ENCODE peak calls at places on chromosomes 5 and 9, in six cellular contexts. One of them, this sample, is unnamed.

GRCh38 chr9:3828495-3828894 is 302.7 kb upstream of the RFX3 start:
- DNase-seq in T-helper 2 cell: no peak
- DNase-seq in RPMI7951: peak
- DNase-seq in midbrain: no peak
- DNase-seq in fibroblast of the aortic adventitia: peak
- DNase-seq in HT1080: peak
- DNase-seq in this sample: peak

GRCh38 chr9:99185904-99186303 is 35.8 kb downstream of the ALG2 start:
- DNase-seq in HT1080: no peak
- DNase-seq in T-helper 2 cell: no peak
- DNase-seq in RPMI7951: no peak
- DNase-seq in midbrain: no peak
- DNase-seq in fibroblast of the aortic adventitia: no peak
- DNase-seq in this sample: no peak

GRCh38 chr5:154086641-154087040 is 47.9 kb downstream of the MFAP3 start:
- DNase-seq in midbrain: no peak
- DNase-seq in T-helper 2 cell: no peak
- DNase-seq in HT1080: no peak
- DNase-seq in RPMI7951: peak
- DNase-seq in fibroblast of the aortic adventitia: peak
- DNase-seq in this sample: no peak

GRCh38 chr5:179766021-179766725 is 27.6 kb upstream of the LTC4S start:
- DNase-seq in HT1080: peak
- DNase-seq in T-helper 2 cell: no peak
- DNase-seq in RPMI7951: peak
- DNase-seq in fibroblast of the aortic adventitia: peak
- DNase-seq in midbrain: no peak
- DNase-seq in this sample: peak

GRCh38 chr9:89278551-89278950 is 32.4 kb upstream of the CKS2 start:
- DNase-seq in RPMI7951: no peak
- DNase-seq in T-helper 2 cell: no peak
- DNase-seq in HT1080: no peak
- DNase-seq in fibroblast of the aortic adventitia: peak
- DNase-seq in midbrain: no peak
- DNase-seq in this sample: no peak

GRCh38 chr5:141773779-141774531 is 91.9 kb upstream of the ARAP3 start:
- DNase-seq in T-helper 2 cell: no peak
- DNase-seq in midbrain: no peak
- DNase-seq in RPMI7951: no peak
- DNase-seq in HT1080: no peak
- DNase-seq in fibroblast of the aortic adventitia: no peak
- DNase-seq in this sample: no peak

GRCh38 chr9:86713456-86713855 is 233.8 kb downstream of the GAS1 start:
- DNase-seq in midbrain: no peak
- DNase-seq in T-helper 2 cell: no peak
- DNase-seq in RPMI7951: peak
- DNase-seq in fibroblast of the aortic adventitia: peak
- DNase-seq in HT1080: peak
- DNase-seq in this sample: peak

GRCh38 chr9:95821999-95822398 is 53.5 kb upstream of the ERCC6L2 start:
- DNase-seq in RPMI7951: no peak
- DNase-seq in HT1080: no peak
- DNase-seq in midbrain: no peak
- DNase-seq in fibroblast of the aortic adventitia: no peak
- DNase-seq in T-helper 2 cell: no peak
- DNase-seq in this sample: no peak

GRCh38 chr9:137465000-137465769 is 6.1 kb upstream of the NSMF start:
- DNase-seq in RPMI7951: no peak
- DNase-seq in midbrain: no peak
- DNase-seq in HT1080: no peak
- DNase-seq in T-helper 2 cell: no peak
- DNase-seq in fibroblast of the aortic adventitia: no peak
- DNase-seq in this sample: no peak

GRCh38 chr9:4324513-4324912 is 24.6 kb upstream of the GLIS3 start:
- DNase-seq in fibroblast of the aortic adventitia: peak
- DNase-seq in HT1080: peak
- DNase-seq in RPMI7951: peak
- DNase-seq in T-helper 2 cell: no peak
- DNase-seq in midbrain: no peak
- DNase-seq in this sample: peak

GRCh38 chr9:70534471-70534870 is 120.0 kb upstream of the KLF9 start:
- DNase-seq in RPMI7951: no peak
- DNase-seq in midbrain: no peak
- DNase-seq in T-helper 2 cell: no peak
- DNase-seq in HT1080: no peak
- DNase-seq in fibroblast of the aortic adventitia: peak
- DNase-seq in this sample: no peak

GRCh38 chr9:14395300-14396082 is 81.5 kb upstream of the NFIB start:
- DNase-seq in midbrain: peak
- DNase-seq in T-helper 2 cell: no peak
- DNase-seq in RPMI7951: no peak
- DNase-seq in HT1080: no peak
- DNase-seq in fibroblast of the aortic adventitia: no peak
- DNase-seq in this sample: no peak

GRCh38 chr5:154756203-154756870 is 1.2 kb downstream of the LARP1 start:
- DNase-seq in RPMI7951: peak
- DNase-seq in HT1080: peak
- DNase-seq in T-helper 2 cell: peak
- DNase-seq in fibroblast of the aortic adventitia: no peak
- DNase-seq in midbrain: no peak
- DNase-seq in this sample: peak

GRCh38 chr9:116154976-116155699 is 1.5 kb downstream of the PAPPA start:
- DNase-seq in HT1080: peak
- DNase-seq in T-helper 2 cell: no peak
- DNase-seq in fibroblast of the aortic adventitia: peak
- DNase-seq in midbrain: no peak
- DNase-seq in RPMI7951: no peak
- DNase-seq in this sample: peak

GRCh38 chr5:136724161-136724560 is 358.8 kb upstream of the TRPC7 start:
- DNase-seq in fibroblast of the aortic adventitia: no peak
- DNase-seq in T-helper 2 cell: no peak
- DNase-seq in midbrain: no peak
- DNase-seq in RPMI7951: no peak
- DNase-seq in HT1080: no peak
- DNase-seq in this sample: no peak

GRCh38 chr9:34010979-34011378 is 37.7 kb downstream of the UBAP2 start:
- DNase-seq in T-helper 2 cell: no peak
- DNase-seq in RPMI7951: no peak
- DNase-seq in HT1080: no peak
- DNase-seq in fibroblast of the aortic adventitia: peak
- DNase-seq in midbrain: no peak
- DNase-seq in this sample: no peak

GRCh38 chr5:82772281-82772680 is 304.9 kb downstream of the TMEM167A start:
- DNase-seq in midbrain: no peak
- DNase-seq in RPMI7951: no peak
- DNase-seq in HT1080: no peak
- DNase-seq in T-helper 2 cell: no peak
- DNase-seq in fibroblast of the aortic adventitia: no peak
- DNase-seq in this sample: no peak

GRCh38 chr9:70411141-70411929 is 3.1 kb downstream of the KLF9 start:
- DNase-seq in HT1080: peak
- DNase-seq in fibroblast of the aortic adventitia: peak
- DNase-seq in RPMI7951: peak
- DNase-seq in midbrain: peak
- DNase-seq in T-helper 2 cell: peak
- DNase-seq in this sample: peak

GRCh38 chr9:123738664-123739063 is 191.3 kb downstream of the DENND1A start:
- DNase-seq in RPMI7951: no peak
- DNase-seq in fibroblast of the aortic adventitia: no peak
- DNase-seq in T-helper 2 cell: no peak
- DNase-seq in HT1080: no peak
- DNase-seq in midbrain: no peak
- DNase-seq in this sample: no peak

GRCh38 chr9:10252174-10252573 is 360.6 kb downstream of the PTPRD start:
- DNase-seq in midbrain: no peak
- DNase-seq in HT1080: peak
- DNase-seq in fibroblast of the aortic adventitia: no peak
- DNase-seq in T-helper 2 cell: no peak
- DNase-seq in RPMI7951: no peak
- DNase-seq in this sample: peak

GRCh38 chr5:135478938-135479337 is 26.8 kb upstream of the TIFAB start:
- DNase-seq in midbrain: no peak
- DNase-seq in HT1080: no peak
- DNase-seq in T-helper 2 cell: no peak
- DNase-seq in fibroblast of the aortic adventitia: no peak
- DNase-seq in RPMI7951: no peak
- DNase-seq in this sample: no peak

GRCh38 chr9:95835398-95835797 is 40.1 kb upstream of the ERCC6L2 start:
- DNase-seq in fibroblast of the aortic adventitia: no peak
- DNase-seq in midbrain: no peak
- DNase-seq in RPMI7951: no peak
- DNase-seq in HT1080: no peak
- DNase-seq in T-helper 2 cell: no peak
- DNase-seq in this sample: no peak

GRCh38 chr9:80134487-80134886 is 562.7 kb downstream of the TLE4 start:
- DNase-seq in RPMI7951: no peak
- DNase-seq in HT1080: no peak
- DNase-seq in T-helper 2 cell: no peak
- DNase-seq in fibroblast of the aortic adventitia: no peak
- DNase-seq in midbrain: no peak
- DNase-seq in this sample: no peak

This sample was measured in astrocyte of the hippocampus.